ENCODE peak calls at places on chromosome 1, in eight cellular contexts. W, F, S, I, U, J, B and H are unnamed samples.

GRCh38 chr1:246907472-246907871 is 24.3 kb downstream of the AHCTF1 start:
- DNase-seq in B (no peak), W (no peak), I (peak; percentile 34), F (peak; percentile 13), J (no peak), U (no peak), S (no peak), H (no peak)

GRCh38 chr1:156705918-156706646 is 699 bp upstream of the CRABP2 start:
- DNase-seq in U (peak; percentile 82), F (no peak), W (peak; percentile 71), S (peak; percentile 82), I (peak; percentile 54), J (no peak), B (peak; percentile 28), H (peak; percentile 92)

GRCh38 chr1:231676487-231676886 is 49.9 kb downstream of the DISC1 start:
- DNase-seq in F (no peak), S (no peak), U (no peak), B (no peak), W (no peak), I (no peak), J (no peak), H (no peak)

GRCh38 chr1:240831922-240832321 is 220.0 kb upstream of the GREM2 start:
- DNase-seq in F (no peak), U (no peak), J (no peak), S (no peak), B (no peak), W (no peak), I (no peak), H (no peak)

GRCh38 chr1:247415423-247416361 is at the start of gene NLRP3:
- DNase-seq in F (peak; percentile 21), B (no peak), U (no peak), W (peak; percentile 44), J (peak; percentile 63), S (peak; percentile 72), I (peak; percentile 13), H (no peak)

GRCh38 chr1:175338447-175339135 is 146.0 kb upstream of the KIAA0040 start:
- DNase-seq in I (peak; percentile 71), S (no peak), B (no peak), J (no peak), F (no peak), U (no peak), W (no peak), H (peak; percentile 41)

GRCh38 chr1:201011616-201012015 is 11.9 kb downstream of the KIF21B start:
- DNase-seq in W (no peak), I (no peak), B (no peak), S (no peak), F (no peak), J (no peak), U (no peak), H (no peak)

GRCh38 chr1:109615879-109616278 is 3.5 kb downstream of the GNAT2 start:
- DNase-seq in B (no peak), J (no peak), U (no peak), S (no peak), F (no peak), I (no peak), W (no peak), H (peak; percentile 31)

GRCh38 chr1:4087530-4088420 is 187.7 kb upstream of the C1orf174 start:
- DNase-seq in S (no peak), I (no peak), B (no peak), F (no peak), U (no peak), J (no peak), W (peak; percentile 36), H (no peak)